ENCODE peak calls at places on chromosomes 2 and 18, in five cellular contexts. K is NCI-H82; S is globus pallidus; P is stimulated activated CD8-positive, alpha-beta memory T cell treated with anti-CD3 and anti-CD28 coated beads, Interleukin-2, amount 100 ng/mL, for 1 hour; Y is T-cell. C is an unnamed sample.

GRCh38 chr2:211170843-211171242 is 614.4 kb downstream of the CPS1 start:
- DNase-seq in K (no peak), S (no peak), P (no peak), Y (no peak), C (no peak)

GRCh38 chr2:202032841-202033316 is 776 bp upstream of the FZD7 start:
- DNase-seq in K (peak), S (peak), P (no peak), Y (no peak), C (peak)

GRCh38 chr18:22467760-22468553 is 50.2 kb upstream of the CTAGE1 start:
- DNase-seq in K (no peak), S (no peak), P (no peak), Y (no peak), C (no peak)

GRCh38 chr18:22971038-22971437 is 37.9 kb downstream of the RBBP8 start:
- DNase-seq in K (no peak), S (no peak), P (no peak), Y (no peak), C (no peak)

GRCh38 chr2:68188831-68189230 is 31.1 kb downstream of the PNO1 start:
- DNase-seq in K (peak), S (no peak), P (no peak), Y (no peak), C (no peak)

GRCh38 chr18:59063912-59064311 is 75.8 kb upstream of the SEC11C start:
- DNase-seq in K (no peak), S (no peak), P (no peak), Y (no peak), C (no peak)

GRCh38 chr2:241020629-241021190 is 22.3 kb downstream of the SNED1 start:
- DNase-seq in K (no peak), S (no peak), P (no peak), Y (no peak), C (no peak)

GRCh38 chr2:72330673-72331072 is 183.0 kb upstream of the CYP26B1 start:
- DNase-seq in K (peak), S (no peak), P (no peak), Y (no peak), C (no peak)

GRCh38 chr2:195672674-195673073 is 15.6 kb downstream of the SLC39A10 start:
- DNase-seq in K (peak), S (no peak), P (no peak), Y (no peak), C (no peak)

GRCh38 chr2:36509077-36509476 is 88.9 kb downstream of the FEZ2 start:
- DNase-seq in K (no peak), S (no peak), P (no peak), Y (no peak), C (no peak)

GRCh38 chr2:217336694-217337093 is 476.8 kb upstream of the TNP1 start:
- DNase-seq in K (no peak), S (no peak), P (no peak), Y (no peak), C (no peak)

GRCh38 chr2:197908940-197909339 is 104.5 kb downstream of the PLCL1 start:
- DNase-seq in K (no peak), S (no peak), P (no peak), Y (no peak), C (no peak)

GRCh38 chr2:11842324-11842723 is 95.9 kb downstream of the LPIN1 start:
- DNase-seq in K (no peak), S (no peak), P (no peak), Y (no peak), C (no peak)

GRCh38 chr2:56380861-56381260 is 197.1 kb downstream of the CCDC85A start:
- DNase-seq in K (no peak), S (no peak), P (no peak), Y (no peak), C (no peak)

GRCh38 chr2:2839393-2840096 is 508.5 kb upstream of the MYT1L start:
- DNase-seq in K (no peak), S (no peak), P (no peak), Y (no peak), C (no peak)

GRCh38 chr2:225400060-225400511 is 576 bp downstream of the NYAP2 start:
- DNase-seq in K (peak), S (peak), P (no peak), Y (no peak), C (no peak)

GRCh38 chr2:193101591-193101990 is 906.9 kb upstream of the TMEFF2 start:
- DNase-seq in K (no peak), S (no peak), P (no peak), Y (no peak), C (no peak)

GRCh38 chr2:232365621-232366321 is 12.8 kb upstream of the ALPP start:
- DNase-seq in K (peak), S (no peak), P (no peak), Y (no peak), C (no peak)

GRCh38 chr18:49814147-49814499 is 790 bp upstream of the ACAA2 start:
- DNase-seq in K (peak), S (no peak), P (peak), Y (peak), C (no peak)

GRCh38 chr2:188391354-188391753 is 99.7 kb downstream of the GULP1 start:
- DNase-seq in K (no peak), S (no peak), P (no peak), Y (no peak), C (no peak)

GRCh38 chr2:119448427-119449141 is 16.9 kb downstream of the TMEM37 start:
- DNase-seq in K (no peak), S (no peak), P (no peak), Y (no peak), C (no peak)

GRCh38 chr2:86414996-86415395 is 26.2 kb upstream of the KDM3A start:
- DNase-seq in K (peak), S (no peak), P (no peak), Y (no peak), C (no peak)

GRCh38 chr2:177783835-177784448 is 288.6 kb downstream of the PDE11A start:
- DNase-seq in K (no peak), S (no peak), P (no peak), Y (no peak), C (peak)

GRCh38 chr2:238684362-238685326 is 163.2 kb upstream of the TWIST2 start:
- DNase-seq in K (no peak), S (no peak), P (no peak), Y (no peak), C (no peak)

GRCh38 chr2:152157253-152157652 is 18.3 kb downstream of the STAM2 start:
- DNase-seq in K (no peak), S (no peak), P (no peak), Y (no peak), C (no peak)

GRCh38 chr18:36412778-36413177 is 115.3 kb downstream of the FHOD3 start:
- DNase-seq in K (peak), S (no peak), P (no peak), Y (no peak), C (no peak)

GRCh38 chr2:164839914-164840457 is 1.6 kb downstream of the COBLL1 start:
- DNase-seq in K (peak), S (no peak), P (no peak), Y (no peak), C (no peak)

GRCh38 chr18:21513741-21514140 is 86.8 kb downstream of the ESCO1 start:
- DNase-seq in K (no peak), S (no peak), P (no peak), Y (no peak), C (no peak)

GRCh38 chr2:70641263-70641784 is 87.7 kb upstream of the TGFA start:
- DNase-seq in K (no peak), S (no peak), P (no peak), Y (no peak), C (no peak)

GRCh38 chr2:233271693-233272092 is 20.2 kb downstream of the ATG16L1 start:
- DNase-seq in K (no peak), S (no peak), P (no peak), Y (no peak), C (no peak)

GRCh38 chr18:71212222-71212621 is 923.4 kb downstream of the SOCS6 start:
- DNase-seq in K (no peak), S (no peak), P (no peak), Y (no peak), C (no peak)

GRCh38 chr2:197011777-197012641 is 85.5 kb upstream of the PGAP1 start:
- DNase-seq in K (peak), S (peak), P (no peak), Y (no peak), C (peak)

GRCh38 chr18:55489742-55490055 is 98.3 kb downstream of the TCF4 start:
- DNase-seq in K (no peak), S (no peak), P (no peak), Y (no peak), C (no peak)

GRCh38 chr2:174901075-174901474 is 104.1 kb downstream of the CHN1 start:
- DNase-seq in K (peak), S (no peak), P (no peak), Y (no peak), C (peak)

GRCh38 chr2:237895544-237896506 is 36.4 kb downstream of the RAMP1 start:
- DNase-seq in K (peak), S (peak), P (no peak), Y (no peak), C (no peak)